ENCODE peak calls at places on chromosome 17, in five cellular contexts. One of them, this sample, is unnamed.

GRCh38 chr17:18356624-18357023 is 6.7 kb downstream of the SHMT1 start:
- DNase-seq in NCI-H1105 treated with DMSO at 0.1 percent for 48 hours: no peak
- DNase-seq in progenitor cell of endocrine pancreas: no peak
- DNase-seq in H7: no peak
- DNase-seq in AG04450: peak
- DNase-seq in this sample: no peak

GRCh38 chr17:28961391-28961790 is 10.1 kb upstream of the PHF12 start:
- DNase-seq in H7: peak
- DNase-seq in progenitor cell of endocrine pancreas: no peak
- DNase-seq in NCI-H1105 treated with DMSO at 0.1 percent for 48 hours: no peak
- DNase-seq in AG04450: no peak
- DNase-seq in this sample: no peak

GRCh38 chr17:5563451-5563850 is 20.9 kb downstream of the NLRP1 start:
- DNase-seq in AG04450: no peak
- DNase-seq in H7: no peak
- DNase-seq in NCI-H1105 treated with DMSO at 0.1 percent for 48 hours: no peak
- DNase-seq in progenitor cell of endocrine pancreas: no peak
- DNase-seq in this sample: peak

GRCh38 chr17:57696050-57696449 is 49.0 kb downstream of the CCDC182 start:
- DNase-seq in NCI-H1105 treated with DMSO at 0.1 percent for 48 hours: peak
- DNase-seq in progenitor cell of endocrine pancreas: no peak
- DNase-seq in AG04450: no peak
- DNase-seq in H7: no peak
- DNase-seq in this sample: no peak

GRCh38 chr17:330993-331701 is 21.5 kb downstream of the RPH3AL start:
- DNase-seq in H7: no peak
- DNase-seq in progenitor cell of endocrine pancreas: no peak
- DNase-seq in NCI-H1105 treated with DMSO at 0.1 percent for 48 hours: no peak
- DNase-seq in AG04450: no peak
- DNase-seq in this sample: no peak

GRCh38 chr17:41397003-41397665 is at the start of gene KRT31:
- DNase-seq in NCI-H1105 treated with DMSO at 0.1 percent for 48 hours: no peak
- DNase-seq in AG04450: no peak
- DNase-seq in H7: no peak
- DNase-seq in progenitor cell of endocrine pancreas: no peak
- DNase-seq in this sample: no peak

GRCh38 chr17:77107506-77108433 is 33.0 kb upstream of the SEC14L1 start:
- DNase-seq in NCI-H1105 treated with DMSO at 0.1 percent for 48 hours: no peak
- DNase-seq in H7: no peak
- DNase-seq in AG04450: no peak
- DNase-seq in progenitor cell of endocrine pancreas: no peak
- DNase-seq in this sample: no peak

GRCh38 chr17:40554646-40555295 is 10.5 kb downstream of the CCR7 start:
- DNase-seq in NCI-H1105 treated with DMSO at 0.1 percent for 48 hours: no peak
- DNase-seq in AG04450: no peak
- DNase-seq in H7: peak
- DNase-seq in progenitor cell of endocrine pancreas: peak
- DNase-seq in this sample: no peak

GRCh38 chr17:80782536-80783427 is 208.9 kb upstream of the CHMP6 start:
- DNase-seq in H7: no peak
- DNase-seq in NCI-H1105 treated with DMSO at 0.1 percent for 48 hours: no peak
- DNase-seq in AG04450: no peak
- DNase-seq in progenitor cell of endocrine pancreas: no peak
- DNase-seq in this sample: peak

GRCh38 chr17:57739402-57740224 is 5.5 kb downstream of the CCDC182 start:
- DNase-seq in AG04450: no peak
- DNase-seq in H7: peak
- DNase-seq in progenitor cell of endocrine pancreas: no peak
- DNase-seq in NCI-H1105 treated with DMSO at 0.1 percent for 48 hours: peak
- DNase-seq in this sample: peak

GRCh38 chr17:74919440-74920305 is 3.4 kb downstream of the USH1G start:
- DNase-seq in AG04450: no peak
- DNase-seq in H7: peak
- DNase-seq in progenitor cell of endocrine pancreas: no peak
- DNase-seq in NCI-H1105 treated with DMSO at 0.1 percent for 48 hours: no peak
- DNase-seq in this sample: peak

GRCh38 chr17:35449371-35449931 is 885 bp upstream of the SLFN13 start:
- DNase-seq in AG04450: no peak
- DNase-seq in progenitor cell of endocrine pancreas: no peak
- DNase-seq in H7: peak
- DNase-seq in NCI-H1105 treated with DMSO at 0.1 percent for 48 hours: no peak
- DNase-seq in this sample: peak

GRCh38 chr17:76797441-76797840 is 59.5 kb downstream of the MFSD11 start:
- DNase-seq in NCI-H1105 treated with DMSO at 0.1 percent for 48 hours: no peak
- DNase-seq in AG04450: no peak
- DNase-seq in H7: no peak
- DNase-seq in progenitor cell of endocrine pancreas: no peak
- DNase-seq in this sample: no peak